ENCODE peak calls at places on chromosomes 11 and 22, in seven cellular contexts. S is H9, L is IMR-90, W is trophoblast cell, Q is mesendoderm, J is neuronal stem cell, K is mesenchymal stem cell. U is an unnamed sample.

GRCh38 chr11:76978818-76979217 is 55.4 kb upstream of the B3GNT6 start:
- DNase-seq in S (no peak), L (no peak), W (no peak), Q (no peak), J (no peak), K (no peak), U (no peak)

GRCh38 chr11:70489276-70489675 is 90.9 kb downstream of the CTTN start:
- DNase-seq in S (no peak), L (no peak), W (no peak), Q (no peak), J (no peak), K (no peak), U (no peak)

GRCh38 chr11:113884361-113884836 is 9.0 kb upstream of the USP28 start:
- DNase-seq in S (peak), L (peak), W (peak), Q (peak), J (no peak), K (peak), U (no peak)

GRCh38 chr11:107741044-107741823 is 29.4 kb upstream of the SLN start:
- DNase-seq in S (no peak), L (peak), W (peak), Q (peak), J (no peak), K (peak), U (no peak)

GRCh38 chr11:16186680-16187079 is 169.7 kb downstream of the SOX6 start:
- DNase-seq in S (no peak), L (no peak), W (no peak), Q (no peak), J (no peak), K (no peak), U (no peak)

GRCh38 chr11:61516675-61517516 is 8.3 kb downstream of the LRRC10B start:
- DNase-seq in S (peak), L (no peak), W (peak), Q (peak), J (peak), K (peak), U (no peak)

GRCh38 chr11:62922189-62922589 is 1.0 kb upstream of the CHRM1 start:
- DNase-seq in S (no peak), L (no peak), W (no peak), Q (no peak), J (no peak), K (no peak), U (no peak)

GRCh38 chr11:111352235-111352746 is 26.8 kb downstream of the POU2AF1 start:
- DNase-seq in S (no peak), L (no peak), W (no peak), Q (no peak), J (no peak), K (no peak), U (no peak)

DNA sequence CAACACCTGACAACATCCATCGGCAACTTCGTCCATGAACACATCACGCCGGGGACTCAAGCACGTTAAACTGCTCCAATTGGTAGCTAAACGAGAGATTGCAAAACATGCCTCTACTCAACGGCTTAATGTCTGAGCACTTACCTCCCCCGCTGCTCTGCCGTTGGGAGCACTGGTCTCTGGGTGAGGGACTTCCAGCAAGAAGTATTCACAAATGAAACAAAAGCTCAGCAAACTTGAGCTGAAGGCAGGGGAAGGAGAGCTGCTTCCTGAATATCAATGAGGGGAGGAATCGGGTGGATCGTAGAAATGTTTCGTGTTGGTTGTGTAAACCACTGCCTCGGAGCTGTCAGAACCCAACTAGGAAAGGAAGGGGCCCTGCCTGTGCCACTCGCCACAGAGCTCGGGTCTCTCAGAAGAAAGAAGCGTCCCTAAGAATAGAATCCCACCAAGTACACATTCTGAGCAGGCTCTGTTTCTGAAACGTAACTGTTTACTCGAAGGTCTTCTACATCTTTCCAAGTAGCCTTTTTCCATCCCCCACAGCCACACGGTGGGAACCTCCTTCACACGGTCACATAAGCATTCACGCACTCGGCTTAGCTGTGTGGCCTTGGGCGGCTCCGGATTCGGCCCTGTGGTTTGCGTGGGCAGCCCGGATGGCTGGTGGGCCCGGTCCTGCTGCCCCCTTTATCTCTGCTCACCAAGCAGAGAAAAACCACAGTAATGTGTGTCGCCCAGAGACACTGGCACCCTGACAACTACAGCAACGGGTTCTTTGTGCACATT is at the start of gene MLC1:
- DNase-seq in S (no peak), L (peak), W (no peak), Q (no peak), J (no peak), K (no peak), U (no peak)
- H2BK120ac ChIP-seq in S (no peak), L (no peak), W (peak), Q (no peak), J (peak), K (no peak), U (no peak)

GRCh38 chr11:116446048-116446399 is 326.8 kb downstream of the BUD13 start:
- DNase-seq in S (no peak), L (no peak), W (no peak), Q (no peak), J (no peak), K (no peak), U (no peak)

GRCh38 chr11:116449522-116449921 is 323.3 kb downstream of the BUD13 start:
- DNase-seq in S (no peak), L (no peak), W (no peak), Q (no peak), J (no peak), K (no peak), U (no peak)

GRCh38 chr11:116452447-116452846 is 320.3 kb downstream of the BUD13 start:
- DNase-seq in S (no peak), L (no peak), W (no peak), Q (no peak), J (no peak), K (no peak), U (no peak)

GRCh38 chr11:116445108-116446047 is 327.4 kb downstream of the BUD13 start:
- DNase-seq in S (peak), L (no peak), W (no peak), Q (peak), J (peak), K (no peak), U (peak)

GRCh38 chr11:116446542-116446941 is 326.2 kb downstream of the BUD13 start:
- DNase-seq in S (no peak), L (no peak), W (no peak), Q (no peak), J (no peak), K (no peak), U (no peak)
- H2BK120ac ChIP-seq in S (no peak), L (no peak), W (no peak), Q (no peak), J (no peak), K (no peak), U (peak)

DNA sequence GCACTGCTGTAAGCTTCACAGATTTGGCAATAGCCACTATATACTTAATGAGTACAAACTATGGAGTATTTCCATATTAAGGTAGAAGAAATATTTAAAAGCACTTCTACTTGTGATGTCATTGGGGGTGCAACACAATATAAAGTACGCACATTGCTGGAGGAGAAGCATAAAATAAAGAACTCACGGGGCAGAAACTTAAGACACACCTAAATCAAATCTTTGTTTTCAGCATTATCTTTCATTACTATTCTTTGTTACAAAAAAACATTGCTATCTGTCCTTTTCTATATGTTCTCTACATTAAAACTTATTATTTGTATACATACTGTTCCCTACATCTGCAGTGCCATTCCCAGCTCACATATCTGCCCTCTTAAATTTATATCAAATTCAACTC is 93.3 kb upstream of the VPREB1 start:
- DNase-seq in S (no peak), L (no peak), W (no peak), Q (no peak), J (no peak), K (no peak), U (no peak)
- H2BK120ac ChIP-seq in S (no peak), L (no peak), W (no peak), Q (no peak), J (no peak), K (no peak), U (no peak)

GRCh38 chr22:19499880-19500242 is 20.1 kb downstream of the CDC45 start:
- DNase-seq in S (no peak), L (no peak), W (no peak), Q (no peak), J (no peak), K (no peak), U (no peak)
- H2BK120ac ChIP-seq in S (no peak), L (no peak), W (no peak), Q (no peak), J (no peak), K (no peak), U (no peak)

DNA sequence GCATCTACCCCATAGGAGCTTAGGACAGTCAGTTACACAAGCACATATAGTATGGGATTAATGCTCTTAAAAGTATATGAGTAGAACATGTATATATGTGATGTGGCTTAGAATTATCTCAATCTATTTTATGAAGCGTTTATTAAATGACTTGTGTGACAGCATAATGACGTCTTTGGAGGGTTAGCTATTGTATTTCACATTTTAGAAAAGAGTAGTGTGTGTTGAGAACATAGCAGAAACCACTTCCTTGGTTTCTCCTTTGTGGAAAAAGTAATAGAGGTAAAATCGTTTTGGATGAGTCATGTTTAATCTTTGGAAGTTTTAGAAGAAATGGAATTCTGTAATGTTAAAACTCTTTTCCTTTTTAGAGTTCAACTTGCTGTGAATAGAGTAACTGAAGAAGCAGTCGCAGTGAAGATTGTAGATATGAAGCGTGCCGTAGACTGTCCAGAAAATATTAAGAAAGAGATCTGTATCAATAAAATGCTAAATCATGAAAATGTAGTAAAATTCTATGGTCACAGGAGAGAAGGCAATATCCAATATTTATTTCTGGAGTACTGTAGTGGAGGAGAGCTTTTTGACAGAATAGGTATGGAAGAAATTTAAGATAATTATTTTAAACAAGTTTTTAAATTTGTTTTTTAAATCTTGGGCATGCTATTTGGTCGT is 2.4 kb downstream of the CHEK1 start:
- DNase-seq in S (no peak), L (peak), W (no peak), Q (no peak), J (no peak), K (no peak), U (no peak)
- H2BK120ac ChIP-seq in S (no peak), L (peak), W (no peak), Q (no peak), J (no peak), K (no peak), U (no peak)

GRCh38 chr22:28137036-28137435 is 218.0 kb upstream of the PITPNB start:
- DNase-seq in S (peak), L (no peak), W (peak), Q (peak), J (no peak), K (no peak), U (no peak)
- H2BK120ac ChIP-seq in S (no peak), L (no peak), W (no peak), Q (no peak), J (no peak), K (no peak), U (no peak)

GRCh38 chr11:122023614-122024250 is 92.3 kb downstream of the BLID start:
- DNase-seq in S (no peak), L (no peak), W (no peak), Q (no peak), J (no peak), K (no peak), U (no peak)
- H2BK120ac ChIP-seq in S (no peak), L (no peak), W (no peak), Q (no peak), J (no peak), K (no peak), U (no peak)

DNA sequence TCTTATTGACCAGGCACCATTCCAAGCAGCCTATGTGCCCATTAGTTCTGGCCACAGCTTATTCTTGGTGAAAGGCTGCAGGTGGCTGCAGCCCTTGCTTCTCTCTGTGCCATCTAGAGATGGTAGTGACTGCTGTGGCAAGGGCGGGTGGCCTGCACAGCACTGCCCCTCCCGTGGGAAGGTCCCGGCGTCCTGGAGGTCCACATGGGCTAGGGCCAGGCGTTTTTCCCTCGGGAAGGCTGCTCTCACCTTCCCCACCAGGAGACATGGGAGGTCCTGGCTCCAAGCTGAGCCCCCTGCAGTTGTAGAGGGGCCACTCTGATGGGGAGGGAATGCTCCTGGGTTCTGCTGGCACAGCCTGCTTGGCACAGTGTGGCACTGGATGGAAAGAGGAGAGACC is 10.2 kb upstream of the TBC1D22A start:
- DNase-seq in S (no peak), L (no peak), W (no peak), Q (no peak), J (no peak), K (no peak), U (no peak)
- H2BK120ac ChIP-seq in S (no peak), L (peak), W (no peak), Q (no peak), J (no peak), K (no peak), U (no peak)

U was measured in H1.